ENCODE peak calls at places on chromosomes 2 and 18, in eight cellular contexts. G is HT-29, M is IMR-90, Z is cardiac muscle cell, I is right lobe of liver, P is NCI-H345, A is HFFc6, B is fibroblast of villous mesenchyme. F is an unnamed sample.
A peak's percentile ranks its signal among the peaks of the same experiment; 100 is the strongest.

GRCh38 chr2:102975996-102976636 is 214.3 kb downstream of the TMEM182 start:
- DNase-seq in Z (no peak), P (peak; percentile 48), B (no peak), A (no peak), G (peak; percentile 48), M (peak; percentile 4), I (no peak), F (peak; percentile 8)

GRCh38 chr2:27705851-27706622 is 42.3 kb downstream of the SLC4A1AP start:
- DNase-seq in Z (peak; percentile 93), I (no peak), G (peak; percentile 89), B (peak; percentile 83), P (peak; percentile 34), A (peak; percentile 95), M (peak; percentile 99), F (no peak)

GRCh38 chr2:237139123-237139675 is 53.5 kb downstream of the COPS8 start:
- DNase-seq in M (no peak), Z (no peak), B (no peak), A (no peak), P (no peak), G (no peak), I (no peak), F (no peak)

GRCh38 chr2:175282300-175282699 is 100.8 kb upstream of the ATP5MC3 start:
- DNase-seq in B (peak; percentile 41), P (peak; percentile 57), I (no peak), Z (peak; percentile 65), A (peak; percentile 39), G (peak; percentile 49), M (peak; percentile 28), F (peak; percentile 71)

GRCh38 chr18:3814840-3815239 is 364.9 kb downstream of the TGIF1 start:
- DNase-seq in A (peak; percentile 46), P (no peak), Z (peak; percentile 42), I (no peak), G (no peak), M (peak; percentile 74), B (peak; percentile 8), F (no peak)

GRCh38 chr2:73243884-73244570 is 9.9 kb downstream of the CCT7 start:
- DNase-seq in Z (peak; percentile 70), G (no peak), A (peak; percentile 82), M (peak; percentile 63), I (no peak), P (no peak), B (peak; percentile 56), F (no peak)

GRCh38 chr2:224242543-224242942 is 159.4 kb downstream of the FAM124B start:
- DNase-seq in A (no peak), M (peak; percentile 24), I (no peak), P (no peak), G (no peak), Z (peak; percentile 74), B (peak; percentile 94), F (no peak)

GRCh38 chr2:234245945-234246344 is 195.4 kb downstream of the SPP2 start:
- DNase-seq in Z (peak; percentile 63), B (peak; percentile 42), G (no peak), P (no peak), M (peak; percentile 96), A (peak; percentile 73), I (no peak), F (no peak)

GRCh38 chr2:114754907-114755563 is 312.6 kb downstream of the DPP10 start:
- DNase-seq in M (no peak), B (no peak), P (no peak), A (no peak), G (peak; percentile 24), Z (no peak), I (no peak), F (peak; percentile 31)

GRCh38 chr2:11930211-11930761 is 183.9 kb downstream of the LPIN1 start:
- DNase-seq in A (no peak), B (peak; percentile 12), I (no peak), M (no peak), Z (no peak), P (no peak), G (no peak), F (no peak)

GRCh38 chr18:62258093-62258492 is 67.0 kb upstream of the TNFRSF11A start:
- DNase-seq in Z (no peak), M (no peak), I (no peak), A (no peak), G (no peak), B (no peak), P (no peak), F (no peak)

GRCh38 chr2:177758591-177759371 is 313.8 kb downstream of the PDE11A start:
- DNase-seq in P (peak; percentile 3), I (no peak), G (peak; percentile 41), M (peak; percentile 42), B (peak; percentile 65), A (peak; percentile 68), Z (peak; percentile 70), F (peak; percentile 7)

GRCh38 chr2:193349642-193350041 is 1154.9 kb upstream of the TMEFF2 start:
- DNase-seq in M (no peak), Z (no peak), G (no peak), I (no peak), A (no peak), B (no peak), P (no peak), F (no peak)

GRCh38 chr18:48430162-48430561 is 21.0 kb upstream of the ZBTB7C start:
- DNase-seq in I (no peak), M (no peak), A (no peak), B (no peak), Z (no peak), G (no peak), P (no peak), F (no peak)

GRCh38 chr18:80251700-80252099 is 4.4 kb upstream of the PARD6G start:
- DNase-seq in G (no peak), M (no peak), B (no peak), P (no peak), A (no peak), Z (no peak), I (no peak), F (no peak)

GRCh38 chr2:227655454-227655853 is 11.2 kb upstream of the SCYGR5 start:
- DNase-seq in P (no peak), A (peak; percentile 87), B (peak; percentile 90), I (no peak), G (peak; percentile 9), Z (peak; percentile 90), M (peak; percentile 91), F (no peak)

GRCh38 chr2:121330921-121331320 is 45.9 kb upstream of the TFCP2L1 start:
- DNase-seq in I (no peak), Z (no peak), P (no peak), B (no peak), G (no peak), M (no peak), A (no peak), F (no peak)

GRCh38 chr2:182824056-182824758 is 42.2 kb downstream of the FRZB start:
- DNase-seq in G (peak; percentile 76), I (no peak), A (no peak), Z (no peak), P (peak; percentile 80), M (no peak), B (no peak), F (no peak)

GRCh38 chr2:74760875-74761630 is 72.9 kb upstream of the HK2 start:
- DNase-seq in P (no peak), Z (no peak), G (no peak), M (no peak), A (no peak), I (no peak), B (no peak), F (no peak)

GRCh38 chr18:785242-785641 is 26.8 kb downstream of the YES1 start:
- DNase-seq in Z (no peak), G (no peak), M (no peak), P (no peak), I (no peak), A (no peak), B (no peak), F (no peak)